ENCODE peak calls at places on chromosomes 11 and 22, in ten cellular contexts. One of them, this sample, is unnamed.

GRCh38 chr11:42066113-42066512 is 606.7 kb upstream of the LRRC4C start:
- DNase-seq in esophagus squamous epithelium: no peak
- DNase-seq in KBM-7: no peak
- DNase-seq in CD4-positive, alpha-beta T cell: no peak
- DNase-seq in GM19239: no peak
- DNase-seq in activated CD4-positive, alpha-beta T cell treated with anti-CD3 and anti-CD28 coated beads, Interleukin-2, amount 50 U/mL, for 4 hours: no peak
- DNase-seq in NCI-H187: no peak
- DNase-seq in GF-D8: no peak
- DNase-seq in iPS-NIHi11: no peak
- DNase-seq in putamen: no peak
- DNase-seq in this sample: no peak

GRCh38 chr11:125263268-125263790 is 98.8 kb downstream of the PKNOX2 start:
- DNase-seq in KBM-7: no peak
- DNase-seq in putamen: peak; percentile 86
- DNase-seq in CD4-positive, alpha-beta T cell: no peak
- DNase-seq in GF-D8: no peak
- DNase-seq in activated CD4-positive, alpha-beta T cell treated with anti-CD3 and anti-CD28 coated beads, Interleukin-2, amount 50 U/mL, for 4 hours: no peak
- DNase-seq in NCI-H187: no peak
- DNase-seq in iPS-NIHi11: peak; percentile 86
- DNase-seq in GM19239: no peak
- DNase-seq in esophagus squamous epithelium: no peak
- DNase-seq in this sample: peak; percentile 20

GRCh38 chr22:38017939-38018885 is 33.9 kb upstream of the SOX10 start:
- DNase-seq in KBM-7: no peak
- DNase-seq in GM19239: no peak
- DNase-seq in GF-D8: no peak
- DNase-seq in activated CD4-positive, alpha-beta T cell treated with anti-CD3 and anti-CD28 coated beads, Interleukin-2, amount 50 U/mL, for 4 hours: no peak
- DNase-seq in CD4-positive, alpha-beta T cell: no peak
- DNase-seq in putamen: no peak
- DNase-seq in iPS-NIHi11: no peak
- DNase-seq in esophagus squamous epithelium: no peak
- DNase-seq in NCI-H187: no peak
- DNase-seq in this sample: no peak

GRCh38 chr22:46390652-46391301 is 55.3 kb downstream of the TRMU start:
- DNase-seq in esophagus squamous epithelium: no peak
- DNase-seq in CD4-positive, alpha-beta T cell: no peak
- DNase-seq in KBM-7: no peak
- DNase-seq in GF-D8: no peak
- DNase-seq in GM19239: no peak
- DNase-seq in NCI-H187: no peak
- DNase-seq in activated CD4-positive, alpha-beta T cell treated with anti-CD3 and anti-CD28 coated beads, Interleukin-2, amount 50 U/mL, for 4 hours: no peak
- DNase-seq in iPS-NIHi11: no peak
- DNase-seq in putamen: no peak
- DNase-seq in this sample: no peak

GRCh38 chr22:24894998-24895397 is 51.5 kb downstream of the LHFPL7 start:
- DNase-seq in esophagus squamous epithelium: no peak
- DNase-seq in putamen: peak; percentile 6
- DNase-seq in CD4-positive, alpha-beta T cell: no peak
- DNase-seq in iPS-NIHi11: peak; percentile 52
- DNase-seq in activated CD4-positive, alpha-beta T cell treated with anti-CD3 and anti-CD28 coated beads, Interleukin-2, amount 50 U/mL, for 4 hours: no peak
- DNase-seq in NCI-H187: no peak
- DNase-seq in KBM-7: no peak
- DNase-seq in GM19239: no peak
- DNase-seq in GF-D8: no peak
- DNase-seq in this sample: peak; percentile 25

GRCh38 chr11:113634940-113635575 is 71.0 kb downstream of the TMPRSS5 start:
- DNase-seq in GM19239: no peak
- DNase-seq in GF-D8: no peak
- DNase-seq in esophagus squamous epithelium: no peak
- DNase-seq in iPS-NIHi11: no peak
- DNase-seq in KBM-7: no peak
- DNase-seq in activated CD4-positive, alpha-beta T cell treated with anti-CD3 and anti-CD28 coated beads, Interleukin-2, amount 50 U/mL, for 4 hours: no peak
- DNase-seq in putamen: no peak
- DNase-seq in NCI-H187: no peak
- DNase-seq in CD4-positive, alpha-beta T cell: no peak
- DNase-seq in this sample: no peak

GRCh38 chr11:33248416-33248957 is 8.7 kb upstream of the HIPK3 start:
- DNase-seq in CD4-positive, alpha-beta T cell: no peak
- DNase-seq in KBM-7: no peak
- DNase-seq in iPS-NIHi11: no peak
- DNase-seq in esophagus squamous epithelium: no peak
- DNase-seq in NCI-H187: no peak
- DNase-seq in GF-D8: no peak
- DNase-seq in GM19239: no peak
- DNase-seq in putamen: no peak
- DNase-seq in activated CD4-positive, alpha-beta T cell treated with anti-CD3 and anti-CD28 coated beads, Interleukin-2, amount 50 U/mL, for 4 hours: no peak
- DNase-seq in this sample: no peak

GRCh38 chr11:130798801-130799200 is 117.5 kb downstream of the SNX19 start:
- DNase-seq in putamen: no peak
- DNase-seq in iPS-NIHi11: no peak
- DNase-seq in CD4-positive, alpha-beta T cell: no peak
- DNase-seq in GF-D8: no peak
- DNase-seq in esophagus squamous epithelium: no peak
- DNase-seq in activated CD4-positive, alpha-beta T cell treated with anti-CD3 and anti-CD28 coated beads, Interleukin-2, amount 50 U/mL, for 4 hours: no peak
- DNase-seq in GM19239: no peak
- DNase-seq in NCI-H187: no peak
- DNase-seq in KBM-7: no peak
- DNase-seq in this sample: no peak

GRCh38 chr11:30254307-30255298 is 23.8 kb downstream of the FSHB start:
- DNase-seq in esophagus squamous epithelium: no peak
- DNase-seq in KBM-7: no peak
- DNase-seq in iPS-NIHi11: no peak
- DNase-seq in GM19239: no peak
- DNase-seq in GF-D8: no peak
- DNase-seq in activated CD4-positive, alpha-beta T cell treated with anti-CD3 and anti-CD28 coated beads, Interleukin-2, amount 50 U/mL, for 4 hours: no peak
- DNase-seq in CD4-positive, alpha-beta T cell: no peak
- DNase-seq in NCI-H187: no peak
- DNase-seq in putamen: peak; percentile 13
- DNase-seq in this sample: no peak

GRCh38 chr11:111334495-111335123 is 36.3 kb downstream of the POU2AF3 start:
- DNase-seq in KBM-7: no peak
- DNase-seq in esophagus squamous epithelium: no peak
- DNase-seq in GF-D8: no peak
- DNase-seq in NCI-H187: peak; percentile 19
- DNase-seq in GM19239: no peak
- DNase-seq in iPS-NIHi11: no peak
- DNase-seq in putamen: no peak
- DNase-seq in activated CD4-positive, alpha-beta T cell treated with anti-CD3 and anti-CD28 coated beads, Interleukin-2, amount 50 U/mL, for 4 hours: no peak
- DNase-seq in CD4-positive, alpha-beta T cell: no peak
- DNase-seq in this sample: no peak

GRCh38 chr11:50070389-50070788 is 37.7 kb downstream of the OR4C45 start:
- DNase-seq in putamen: no peak
- DNase-seq in KBM-7: no peak
- DNase-seq in GM19239: no peak
- DNase-seq in NCI-H187: no peak
- DNase-seq in iPS-NIHi11: no peak
- DNase-seq in esophagus squamous epithelium: no peak
- DNase-seq in GF-D8: no peak
- DNase-seq in activated CD4-positive, alpha-beta T cell treated with anti-CD3 and anti-CD28 coated beads, Interleukin-2, amount 50 U/mL, for 4 hours: no peak
- DNase-seq in CD4-positive, alpha-beta T cell: no peak
- DNase-seq in this sample: no peak

GRCh38 chr11:19651654-19652053 is 61.0 kb upstream of the NAV2 start:
- DNase-seq in putamen: no peak
- DNase-seq in iPS-NIHi11: no peak
- DNase-seq in KBM-7: no peak
- DNase-seq in GM19239: no peak
- DNase-seq in GF-D8: no peak
- DNase-seq in activated CD4-positive, alpha-beta T cell treated with anti-CD3 and anti-CD28 coated beads, Interleukin-2, amount 50 U/mL, for 4 hours: no peak
- DNase-seq in esophagus squamous epithelium: no peak
- DNase-seq in CD4-positive, alpha-beta T cell: no peak
- DNase-seq in NCI-H187: no peak
- DNase-seq in this sample: no peak

GRCh38 chr11:514606-515005 is 7.6 kb upstream of the RNH1 start:
- DNase-seq in iPS-NIHi11: no peak
- DNase-seq in GM19239: no peak
- DNase-seq in CD4-positive, alpha-beta T cell: no peak
- DNase-seq in GF-D8: no peak
- DNase-seq in activated CD4-positive, alpha-beta T cell treated with anti-CD3 and anti-CD28 coated beads, Interleukin-2, amount 50 U/mL, for 4 hours: no peak
- DNase-seq in KBM-7: no peak
- DNase-seq in esophagus squamous epithelium: no peak
- DNase-seq in NCI-H187: no peak
- DNase-seq in putamen: no peak
- DNase-seq in this sample: no peak

GRCh38 chr22:32788884-32789624 is 12.5 kb upstream of the TIMP3 start:
- DNase-seq in NCI-H187: no peak
- DNase-seq in GM19239: no peak
- DNase-seq in esophagus squamous epithelium: no peak
- DNase-seq in GF-D8: no peak
- DNase-seq in activated CD4-positive, alpha-beta T cell treated with anti-CD3 and anti-CD28 coated beads, Interleukin-2, amount 50 U/mL, for 4 hours: no peak
- DNase-seq in iPS-NIHi11: no peak
- DNase-seq in CD4-positive, alpha-beta T cell: no peak
- DNase-seq in KBM-7: no peak
- DNase-seq in putamen: no peak
- DNase-seq in this sample: peak; percentile 4

GRCh38 chr22:28855355-28856094 is 27.8 kb upstream of the ZNRF3 start:
- DNase-seq in activated CD4-positive, alpha-beta T cell treated with anti-CD3 and anti-CD28 coated beads, Interleukin-2, amount 50 U/mL, for 4 hours: peak; percentile 19
- DNase-seq in putamen: peak; percentile 74
- DNase-seq in NCI-H187: no peak
- DNase-seq in esophagus squamous epithelium: no peak
- DNase-seq in CD4-positive, alpha-beta T cell: peak; percentile 29
- DNase-seq in GF-D8: peak; percentile 7
- DNase-seq in GM19239: peak; percentile 54
- DNase-seq in iPS-NIHi11: peak; percentile 87
- DNase-seq in KBM-7: peak; percentile 77
- DNase-seq in this sample: peak; percentile 23

GRCh38 chr11:18492888-18493287 is 33.9 kb downstream of the TSG101 start:
- DNase-seq in GF-D8: no peak
- DNase-seq in KBM-7: no peak
- DNase-seq in NCI-H187: no peak
- DNase-seq in GM19239: no peak
- DNase-seq in putamen: no peak
- DNase-seq in activated CD4-positive, alpha-beta T cell treated with anti-CD3 and anti-CD28 coated beads, Interleukin-2, amount 50 U/mL, for 4 hours: no peak
- DNase-seq in esophagus squamous epithelium: no peak
- DNase-seq in CD4-positive, alpha-beta T cell: no peak
- DNase-seq in iPS-NIHi11: no peak
- DNase-seq in this sample: no peak

GRCh38 chr22:27654536-27655445 is 146.8 kb downstream of the MN1 start:
- DNase-seq in GM19239: no peak
- DNase-seq in activated CD4-positive, alpha-beta T cell treated with anti-CD3 and anti-CD28 coated beads, Interleukin-2, amount 50 U/mL, for 4 hours: no peak
- DNase-seq in NCI-H187: no peak
- DNase-seq in GF-D8: no peak
- DNase-seq in esophagus squamous epithelium: no peak
- DNase-seq in putamen: no peak
- DNase-seq in CD4-positive, alpha-beta T cell: no peak
- DNase-seq in iPS-NIHi11: peak; percentile 80
- DNase-seq in KBM-7: no peak
- DNase-seq in this sample: no peak

GRCh38 chr22:31952459-31952858 is 8.1 kb downstream of the YWHAH start:
- DNase-seq in NCI-H187: no peak
- DNase-seq in CD4-positive, alpha-beta T cell: no peak
- DNase-seq in KBM-7: no peak
- DNase-seq in iPS-NIHi11: no peak
- DNase-seq in GM19239: no peak
- DNase-seq in activated CD4-positive, alpha-beta T cell treated with anti-CD3 and anti-CD28 coated beads, Interleukin-2, amount 50 U/mL, for 4 hours: no peak
- DNase-seq in GF-D8: no peak
- DNase-seq in esophagus squamous epithelium: no peak
- DNase-seq in putamen: no peak
- DNase-seq in this sample: no peak

GRCh38 chr22:40027191-40028097 is 32.7 kb downstream of the FAM83F start:
- DNase-seq in GF-D8: no peak
- DNase-seq in iPS-NIHi11: no peak
- DNase-seq in CD4-positive, alpha-beta T cell: no peak
- DNase-seq in GM19239: no peak
- DNase-seq in activated CD4-positive, alpha-beta T cell treated with anti-CD3 and anti-CD28 coated beads, Interleukin-2, amount 50 U/mL, for 4 hours: no peak
- DNase-seq in NCI-H187: no peak
- DNase-seq in putamen: no peak
- DNase-seq in KBM-7: no peak
- DNase-seq in esophagus squamous epithelium: no peak
- DNase-seq in this sample: no peak

GRCh38 chr11:57248780-57249383 is 11.8 kb upstream of the APLNR start:
- DNase-seq in KBM-7: peak; percentile 69
- DNase-seq in GM19239: no peak
- DNase-seq in CD4-positive, alpha-beta T cell: no peak
- DNase-seq in NCI-H187: no peak
- DNase-seq in putamen: peak; percentile 29
- DNase-seq in activated CD4-positive, alpha-beta T cell treated with anti-CD3 and anti-CD28 coated beads, Interleukin-2, amount 50 U/mL, for 4 hours: no peak
- DNase-seq in esophagus squamous epithelium: no peak
- DNase-seq in iPS-NIHi11: peak; percentile 75
- DNase-seq in GF-D8: no peak
- DNase-seq in this sample: no peak

GRCh38 chr22:27531782-27532530 is 269.6 kb downstream of the MN1 start:
- DNase-seq in activated CD4-positive, alpha-beta T cell treated with anti-CD3 and anti-CD28 coated beads, Interleukin-2, amount 50 U/mL, for 4 hours: no peak
- DNase-seq in esophagus squamous epithelium: no peak
- DNase-seq in GF-D8: no peak
- DNase-seq in iPS-NIHi11: no peak
- DNase-seq in putamen: no peak
- DNase-seq in KBM-7: no peak
- DNase-seq in GM19239: no peak
- DNase-seq in NCI-H187: no peak
- DNase-seq in CD4-positive, alpha-beta T cell: no peak
- DNase-seq in this sample: no peak

GRCh38 chr11:134412508-134413333 is 679 bp upstream of the B3GAT1 start:
- DNase-seq in GF-D8: no peak
- DNase-seq in iPS-NIHi11: peak; percentile 82
- DNase-seq in GM19239: no peak
- DNase-seq in NCI-H187: no peak
- DNase-seq in KBM-7: no peak
- DNase-seq in esophagus squamous epithelium: no peak
- DNase-seq in putamen: peak; percentile 97
- DNase-seq in CD4-positive, alpha-beta T cell: no peak
- DNase-seq in activated CD4-positive, alpha-beta T cell treated with anti-CD3 and anti-CD28 coated beads, Interleukin-2, amount 50 U/mL, for 4 hours: no peak
- DNase-seq in this sample: peak; percentile 91

This sample was measured in C1 segment of cervical spinal cord.